ENCODE peak calls at places on chromosomes 13 and 19, in nine cellular contexts. B is iPS-NIHi11; R is ascending aorta; M is BJ; X is osteoblast; N is glutamatergic neuron; K is posterior cingulate gyrus; O is mucosa of gallbladder; C is effector CD4-positive, alpha-beta T cell. T is an unnamed sample.

GRCh38 chr13:98476538-98476966 is 100.4 kb downstream of the STK24 start:
- DNase-seq in K (no peak), N (no peak), M (peak), B (peak), C (peak), R (peak), X (peak), O (peak), T (peak)

GRCh38 chr13:50484472-50485113 is 358.9 kb downstream of the DLEU7 start:
- DNase-seq in K (no peak), N (no peak), C (no peak), X (no peak), M (no peak), B (no peak), R (no peak), O (no peak), T (peak)

GRCh38 chr13:97273341-97273831 is 51.3 kb downstream of the MBNL2 start:
- DNase-seq in O (no peak), C (no peak), X (peak), R (no peak), M (no peak), N (no peak), K (no peak), B (no peak), T (no peak)

GRCh38 chr19:7833225-7834156 is 3.5 kb downstream of the EVI5L start:
- DNase-seq in O (peak), C (no peak), R (no peak), X (no peak), B (peak), N (no peak), M (no peak), K (no peak), T (peak)

GRCh38 chr19:35845215-35846037 is 6.9 kb downstream of the NPHS1 start:
- DNase-seq in K (no peak), M (no peak), C (no peak), R (no peak), N (peak), X (peak), O (no peak), B (peak), T (peak)

GRCh38 chr19:13165091-13165997 is 15.1 kb downstream of the IER2 start:
- DNase-seq in N (no peak), X (peak), R (no peak), M (no peak), O (no peak), K (no peak), C (no peak), B (peak), T (no peak)

GRCh38 chr19:6056801-6057650 is 53.3 kb downstream of the RFX2 start:
- DNase-seq in O (peak), K (peak), M (peak), C (no peak), N (no peak), X (peak), B (no peak), R (peak), T (no peak)

GRCh38 chr13:99900960-99901359 is 70.6 kb downstream of the ZIC5 start:
- DNase-seq in B (no peak), K (no peak), C (no peak), M (no peak), X (no peak), N (no peak), O (no peak), R (no peak), T (no peak)

GRCh38 chr19:12603714-12604113 is 6.9 kb downstream of the ZNF490 start:
- DNase-seq in X (no peak), C (peak), O (no peak), N (no peak), B (no peak), R (no peak), M (no peak), K (no peak), T (no peak)

GRCh38 chr19:747432-748273 is 3.3 kb upstream of the MISP start:
- DNase-seq in O (no peak), B (no peak), X (no peak), C (no peak), M (no peak), R (no peak), K (no peak), N (no peak), T (no peak)

GRCh38 chr13:112838038-112838965 is 130.7 kb upstream of the MCF2L start:
- DNase-seq in O (no peak), K (no peak), R (no peak), B (no peak), C (no peak), N (no peak), X (peak), M (no peak), T (no peak)

GRCh38 chr19:54127688-54128440 is 9.7 kb upstream of the CNOT3 start:
- DNase-seq in O (no peak), K (no peak), M (no peak), B (no peak), R (no peak), N (no peak), C (no peak), X (no peak), T (no peak)

GRCh38 chr19:38735257-38735686 is 9.0 kb downstream of the CAPN12 start:
- DNase-seq in N (no peak), B (peak), O (no peak), X (peak), K (no peak), R (no peak), C (peak), M (no peak), T (peak)

GRCh38 chr19:33904681-33905080 is 108.0 kb downstream of the KCTD15 start:
- DNase-seq in K (no peak), B (peak), X (no peak), C (no peak), N (no peak), O (no peak), M (no peak), R (no peak), T (no peak)

GRCh38 chr13:33454844-33455256 is 169.3 kb upstream of the STARD13 start:
- DNase-seq in R (no peak), C (no peak), X (peak), B (no peak), N (no peak), M (peak), O (no peak), K (no peak), T (no peak)

GRCh38 chr13:46893221-46893620 is 3.6 kb downstream of the HTR2A start:
- DNase-seq in X (no peak), M (no peak), C (no peak), B (no peak), K (no peak), R (no peak), O (no peak), N (no peak), T (no peak)

GRCh38 chr13:23547000-23547590 is 23.1 kb upstream of the TNFRSF19 start:
- DNase-seq in C (no peak), M (no peak), R (no peak), K (no peak), N (peak), X (peak), B (peak), O (no peak), T (no peak)

GRCh38 chr13:66995366-66995663 is 234.8 kb downstream of the PCDH9 start:
- DNase-seq in C (no peak), B (no peak), O (no peak), X (no peak), K (no peak), R (no peak), M (no peak), N (no peak), T (no peak)

GRCh38 chr19:3736106-3736724 is 25.3 kb downstream of the APBA3 start:
- DNase-seq in K (no peak), R (no peak), C (no peak), M (no peak), O (no peak), B (no peak), X (peak), N (no peak), T (peak)

GRCh38 chr13:113930711-113931637 is 42.9 kb downstream of the C13orf46 start:
- DNase-seq in K (no peak), O (no peak), C (peak), M (no peak), N (no peak), X (peak), B (no peak), R (no peak), T (no peak)

GRCh38 chr13:112843392-112844250 is 125.4 kb upstream of the MCF2L start:
- DNase-seq in K (no peak), B (no peak), O (no peak), C (no peak), M (no peak), R (no peak), X (peak), N (no peak), T (no peak)

GRCh38 chr19:54551950-54552912 is 21.4 kb upstream of the LILRA2 start:
- DNase-seq in M (no peak), C (no peak), N (no peak), R (no peak), K (no peak), X (no peak), B (no peak), O (peak), T (no peak)

GRCh38 chr13:98592353-98592740 is 15.4 kb upstream of the STK24 start:
- DNase-seq in R (no peak), K (no peak), X (no peak), O (no peak), B (no peak), C (no peak), M (no peak), N (no peak), T (no peak)

GRCh38 chr19:9847087-9847671 is 12.1 kb downstream of the PIN1 start:
- DNase-seq in C (no peak), R (peak), B (peak), N (peak), K (peak), X (peak), M (peak), O (peak), T (peak)

GRCh38 chr13:114140909-114141255 is 8.5 kb upstream of the RASA3 start:
- DNase-seq in N (no peak), B (no peak), O (no peak), K (no peak), M (no peak), C (peak), R (no peak), X (no peak), T (no peak)

GRCh38 chr19:39852882-39853281 is 6.7 kb upstream of the FBL start:
- DNase-seq in N (no peak), M (no peak), X (no peak), B (no peak), O (no peak), K (no peak), R (no peak), C (no peak), T (no peak)

GRCh38 chr19:46995492-46995891 is 24.1 kb upstream of the NPAS1 start:
- DNase-seq in R (no peak), X (peak), N (no peak), C (no peak), B (no peak), M (no peak), O (no peak), K (no peak), T (no peak)

T was measured in K562.